ENCODE peak calls at places on chromosome 16, in seven cellular contexts. One of them, this sample, is unnamed.
A peak's percentile ranks its signal among the peaks of the same experiment; 100 is the strongest.

GRCh38 chr16:66975302-66975893 is 13.0 kb upstream of the CES4A start:
- DNase-seq in Karpas-422: no peak
- DNase-seq in posterior cingulate gyrus: peak; percentile 37
- DNase-seq in body of pancreas: no peak
- DNase-seq in nephron progenitor cell: no peak
- DNase-seq in PC-3: no peak
- DNase-seq in NCI-H1048: no peak
- DNase-seq in this sample: no peak

GRCh38 chr16:57533618-57534336 is 2.6 kb downstream of the CCDC102A start:
- DNase-seq in Karpas-422: peak; percentile 62
- DNase-seq in posterior cingulate gyrus: peak; percentile 76
- DNase-seq in body of pancreas: no peak
- DNase-seq in nephron progenitor cell: no peak
- DNase-seq in PC-3: no peak
- DNase-seq in NCI-H1048: no peak
- DNase-seq in this sample: no peak

GRCh38 chr16:67628216-67628615 is 16.7 kb upstream of the CARMIL2 start:
- DNase-seq in Karpas-422: peak; percentile 34
- DNase-seq in posterior cingulate gyrus: no peak
- DNase-seq in body of pancreas: no peak
- DNase-seq in nephron progenitor cell: no peak
- DNase-seq in PC-3: no peak
- DNase-seq in NCI-H1048: no peak
- DNase-seq in this sample: no peak

GRCh38 chr16:86002178-86002577 is 103.2 kb downstream of the IRF8 start:
- DNase-seq in Karpas-422: no peak
- DNase-seq in posterior cingulate gyrus: no peak
- DNase-seq in body of pancreas: no peak
- DNase-seq in nephron progenitor cell: no peak
- DNase-seq in PC-3: no peak
- DNase-seq in NCI-H1048: no peak
- DNase-seq in this sample: no peak

GRCh38 chr16:84647830-84648594 is at the start of gene KLHL36:
- DNase-seq in Karpas-422: peak; percentile 74
- DNase-seq in posterior cingulate gyrus: peak; percentile 95
- DNase-seq in body of pancreas: peak; percentile 46
- DNase-seq in nephron progenitor cell: peak; percentile 76
- DNase-seq in PC-3: peak; percentile 19
- DNase-seq in NCI-H1048: no peak
- DNase-seq in this sample: peak; percentile 35

GRCh38 chr16:2752035-2752849 is at the start of gene SRRM2:
- DNase-seq in Karpas-422: peak; percentile 98
- DNase-seq in posterior cingulate gyrus: peak; percentile 98
- DNase-seq in body of pancreas: peak; percentile 94
- DNase-seq in nephron progenitor cell: peak; percentile 93
- DNase-seq in PC-3: peak; percentile 89
- DNase-seq in NCI-H1048: peak; percentile 40
- DNase-seq in this sample: peak; percentile 96

GRCh38 chr16:70522216-70523000 is 946 bp downstream of the COG4 start:
- DNase-seq in Karpas-422: peak; percentile 70
- DNase-seq in posterior cingulate gyrus: no peak
- DNase-seq in body of pancreas: no peak
- DNase-seq in nephron progenitor cell: no peak
- DNase-seq in PC-3: no peak
- DNase-seq in NCI-H1048: no peak
- DNase-seq in this sample: no peak

GRCh38 chr16:21260870-21261791 is 17.0 kb downstream of the CRYM start:
- DNase-seq in Karpas-422: no peak
- DNase-seq in posterior cingulate gyrus: no peak
- DNase-seq in body of pancreas: peak; percentile 77
- DNase-seq in nephron progenitor cell: no peak
- DNase-seq in PC-3: peak; percentile 64
- DNase-seq in NCI-H1048: no peak
- DNase-seq in this sample: peak; percentile 84

GRCh38 chr16:26765087-26765486 is 301.6 kb upstream of the C16orf82 start:
- DNase-seq in Karpas-422: peak; percentile 60
- DNase-seq in posterior cingulate gyrus: no peak
- DNase-seq in body of pancreas: no peak
- DNase-seq in nephron progenitor cell: peak; percentile 15
- DNase-seq in PC-3: no peak
- DNase-seq in NCI-H1048: no peak
- DNase-seq in this sample: peak; percentile 7

GRCh38 chr16:84883301-84883700 is 63.5 kb downstream of the CRISPLD2 start:
- DNase-seq in Karpas-422: no peak
- DNase-seq in posterior cingulate gyrus: peak; percentile 78
- DNase-seq in body of pancreas: peak; percentile 20
- DNase-seq in nephron progenitor cell: no peak
- DNase-seq in PC-3: no peak
- DNase-seq in NCI-H1048: no peak
- DNase-seq in this sample: peak; percentile 60

GRCh38 chr16:69286941-69287713 is 24.0 kb upstream of the VPS4A start:
- DNase-seq in Karpas-422: peak; percentile 85
- DNase-seq in posterior cingulate gyrus: no peak
- DNase-seq in body of pancreas: peak; percentile 42
- DNase-seq in nephron progenitor cell: no peak
- DNase-seq in PC-3: peak; percentile 65
- DNase-seq in NCI-H1048: no peak
- DNase-seq in this sample: peak; percentile 72

GRCh38 chr16:51592535-51592934 is 441.5 kb upstream of the SALL1 start:
- DNase-seq in Karpas-422: no peak
- DNase-seq in posterior cingulate gyrus: no peak
- DNase-seq in body of pancreas: no peak
- DNase-seq in nephron progenitor cell: no peak
- DNase-seq in PC-3: no peak
- DNase-seq in NCI-H1048: no peak
- DNase-seq in this sample: peak; percentile 39

GRCh38 chr16:30472328-30472942 is at the start of gene ITGAL:
- DNase-seq in Karpas-422: peak; percentile 58
- DNase-seq in posterior cingulate gyrus: peak; percentile 81
- DNase-seq in body of pancreas: no peak
- DNase-seq in nephron progenitor cell: no peak
- DNase-seq in PC-3: no peak
- DNase-seq in NCI-H1048: no peak
- DNase-seq in this sample: peak; percentile 15

GRCh38 chr16:61836804-61837398 is 199.3 kb downstream of the CDH8 start:
- DNase-seq in Karpas-422: no peak
- DNase-seq in posterior cingulate gyrus: no peak
- DNase-seq in body of pancreas: no peak
- DNase-seq in nephron progenitor cell: no peak
- DNase-seq in PC-3: no peak
- DNase-seq in NCI-H1048: no peak
- DNase-seq in this sample: no peak

GRCh38 chr16:75265911-75266701 is 14.7 kb upstream of the BCAR1 start:
- DNase-seq in Karpas-422: peak; percentile 88
- DNase-seq in posterior cingulate gyrus: peak; percentile 96
- DNase-seq in body of pancreas: peak; percentile 90
- DNase-seq in nephron progenitor cell: peak; percentile 94
- DNase-seq in PC-3: peak; percentile 71
- DNase-seq in NCI-H1048: no peak
- DNase-seq in this sample: peak; percentile 40

GRCh38 chr16:18068477-18068876 is 268.1 kb downstream of the NPIPA8 start:
- DNase-seq in Karpas-422: no peak
- DNase-seq in posterior cingulate gyrus: no peak
- DNase-seq in body of pancreas: no peak
- DNase-seq in nephron progenitor cell: no peak
- DNase-seq in PC-3: no peak
- DNase-seq in NCI-H1048: no peak
- DNase-seq in this sample: no peak

This sample was measured in epithelial cell of esophagus.